ENCODE peak calls at places on chromosome 2, in ten cellular contexts. F is prostate gland, X is GM12878, H is K562, T is transverse colon, Z is stomach, Q is HepG2, U is GM23338, B is H1, E is Panc1. Y is an unnamed sample. For H3K4me1, the result is how much of the 10 kb centered on the place peaks cover.

GRCh38 chr2:177545981-177546600 is 153.5 kb downstream of the AGPS start:
- DNase-seq in Q (no peak), X (no peak), E (no peak), H (no peak), T (no peak), Z (no peak), U (peak), F (no peak), B (no peak), Y (no peak)

GRCh38 chr2:233153146-233153798 is 93.1 kb downstream of the INPP5D start:
- DNase-seq in B (no peak), F (no peak), H (no peak), Q (no peak), X (no peak), E (no peak), Z (no peak), T (no peak), U (no peak), Y (no peak)

GRCh38 chr2:74893332-74893731 is 59.4 kb downstream of the HK2 start:
- DNase-seq in X (no peak), U (no peak), H (no peak), Z (no peak), T (no peak), F (no peak), Q (no peak), E (peak), B (no peak), Y (no peak)

GRCh38 chr2:118969734-118970395 is 27.9 kb downstream of the MARCO start:
- DNase-seq in U (no peak), Q (no peak), H (no peak), Z (no peak), T (no peak), B (no peak), E (no peak), X (no peak), F (no peak), Y (no peak)

GRCh38 chr2:202102425-202103005 is 29.5 kb downstream of the KIAA2012 start:
- DNase-seq in Z (no peak), T (no peak), U (no peak), F (no peak), Q (no peak), H (no peak), E (no peak), X (no peak), B (no peak), Y (no peak)

GRCh38 chr2:28348149-28348567 is 44.5 kb upstream of the FOSL2 start:
- DNase-seq in U (no peak), T (no peak), X (no peak), Z (no peak), Q (no peak), H (no peak), F (no peak), E (no peak), B (no peak), Y (peak)

GRCh38 chr2:111946294-111947114 is 48.1 kb downstream of the MERTK start:
- DNase-seq in H (no peak), X (no peak), U (peak), F (peak), T (peak), Z (peak), E (no peak), B (no peak), Q (peak), Y (peak)

GRCh38 chr2:237269121-237269875 is 144.7 kb downstream of the COL6A3 start:
- DNase-seq in U (no peak), F (no peak), H (no peak), X (no peak), B (no peak), Q (no peak), T (no peak), Z (no peak), E (no peak), Y (no peak)

GRCh38 chr2:203612246-203612645 is 77.1 kb upstream of the RAPH1 start:
- DNase-seq in Q (no peak), F (no peak), X (no peak), B (no peak), U (no peak), Z (no peak), T (no peak), H (no peak), E (no peak), Y (no peak)

GRCh38 chr2:1707771-1708351 is 36.5 kb downstream of the PXDN start:
- DNase-seq in Q (no peak), F (peak), H (no peak), X (no peak), T (peak), U (peak), E (no peak), Z (no peak), B (peak), Y (peak)

GRCh38 chr2:105437708-105438103 is 38.9 kb upstream of the FHL2 start:
- DNase-seq in Q (no peak), F (no peak), T (no peak), B (no peak), E (no peak), Z (no peak), U (no peak), X (no peak), H (no peak), Y (no peak)

GRCh38 chr2:164717000-164717597 is 95.8 kb upstream of the GRB14 start:
- DNase-seq in X (no peak), T (no peak), Q (peak), U (peak), F (no peak), E (no peak), H (no peak), Z (no peak), B (no peak), Y (no peak)

GRCh38 chr2:140597836-140598235 is 1533.0 kb downstream of the LRP1B start:
- DNase-seq in X (no peak), E (no peak), Q (no peak), B (no peak), U (peak), Z (no peak), T (no peak), H (no peak), F (no peak), Y (no peak)

GRCh38 chr2:120305296-120305695 is 40.6 kb upstream of the INHBB start:
- DNase-seq in F (peak), B (no peak), Q (peak), Z (peak), U (peak), H (peak), T (no peak), X (no peak), E (no peak), Y (no peak)

GRCh38 chr2:212001280-212001679 is 537.3 kb downstream of the ERBB4 start:
- DNase-seq in Z (no peak), F (no peak), B (no peak), T (no peak), H (no peak), X (no peak), U (no peak), E (no peak), Q (no peak), Y (no peak)

GRCh38 chr2:12769492-12770105 is 52.9 kb downstream of the TRIB2 start:
- DNase-seq in X (no peak), B (no peak), H (no peak), U (peak), F (no peak), T (no peak), Q (no peak), E (no peak), Z (no peak), Y (peak)

GRCh38 chr2:200616193-200616592 is 30.4 kb downstream of the AOX1 start:
- DNase-seq in H (no peak), F (no peak), Q (no peak), Z (no peak), T (no peak), X (no peak), E (no peak), U (no peak), B (no peak), Y (no peak)

GRCh38 chr2:157747695-157748370 is 119.2 kb upstream of the ACVR1C start:
- DNase-seq in E (no peak), Q (no peak), X (peak), U (no peak), Z (no peak), H (no peak), B (no peak), T (no peak), F (no peak), Y (peak)

GRCh38 chr2:99694331-99694730 is 204.5 kb upstream of the REV1 start:
- DNase-seq in E (no peak), T (no peak), H (no peak), U (no peak), B (no peak), Z (no peak), F (no peak), Q (no peak), X (no peak), Y (no peak)

GRCh38 chr2:38237311-38237710 is 139.8 kb downstream of the ATL2 start:
- DNase-seq in X (no peak), F (no peak), E (no peak), H (no peak), B (no peak), Q (no peak), Z (no peak), U (no peak), T (no peak), Y (no peak)

GRCh38 chr2:106990307-106990706 is 104.3 kb upstream of the ST6GAL2 start:
- DNase-seq in Z (no peak), F (no peak), B (no peak), T (no peak), H (no peak), E (no peak), U (no peak), Q (no peak), X (no peak), Y (no peak)

GRCh38 chr2:233244818-233245217 is 6.7 kb upstream of the ATG16L1 start:
- DNase-seq in T (no peak), B (no peak), X (no peak), U (no peak), Z (no peak), F (no peak), E (no peak), Q (no peak), H (no peak), Y (no peak)

GRCh38 chr2:70919672-70920366 is 15.9 kb upstream of the ATP6V1B1 start:
- DNase-seq in E (peak), H (peak), X (no peak), F (peak), Q (peak), U (peak), B (peak), T (peak), Z (peak), Y (peak)

GRCh38 chr2:88836351-88836750 is 144.9 kb downstream of the RPIA start:
- DNase-seq in B (no peak), X (no peak), E (no peak), F (no peak), Z (no peak), U (no peak), Q (no peak), H (no peak), T (no peak), Y (no peak)

GRCh38 chr2:8999802-9000201 is 3.7 kb downstream of the MBOAT2 start:
- DNase-seq in Z (no peak), U (no peak), Q (no peak), E (no peak), B (no peak), T (no peak), X (no peak), F (no peak), H (no peak), Y (no peak)

GRCh38 chr2:64562148-64562784 is 38.1 kb downstream of the AFTPH start:
- DNase-seq in E (no peak), H (no peak), F (no peak), B (no peak), Z (no peak), X (no peak), U (peak), T (no peak), Q (peak), Y (no peak)

GRCh38 chr2:22579341-22579740 is 805.6 kb upstream of the KLHL29 start:
- DNase-seq in X (no peak), Z (no peak), E (no peak), F (no peak), T (no peak), Q (no peak), B (no peak), H (no peak), U (no peak), Y (no peak)

GRCh38 chr2:217433522-217433921 is 569.3 kb downstream of the TNS1 start:
- DNase-seq in X (no peak), F (no peak), T (no peak), U (peak), B (no peak), H (no peak), E (no peak), Z (no peak), Q (no peak), Y (no peak)

GRCh38 chr2:28709101-28709500 is 42.5 kb upstream of the PPP1CB start:
- DNase-seq in H (no peak), B (no peak), U (no peak), F (peak), E (no peak), T (peak), X (no peak), Z (peak), Q (peak), Y (no peak)

GRCh38 chr2:27024188-27024587 is 8.6 kb upstream of the TMEM214 start:
- DNase-seq in B (peak), Q (no peak), U (peak), T (no peak), Z (no peak), F (no peak), X (no peak), H (no peak), E (no peak), Y (no peak)

GRCh38 chr2:43169987-43170732 is 56.2 kb downstream of the ZFP36L2 start:
- DNase-seq in F (no peak), H (peak), Z (peak), Q (no peak), T (peak), U (peak), X (no peak), B (no peak), E (no peak), Y (no peak)

GRCh38 chr2:176493221-176493825 is 224.1 kb downstream of the MTX2 start:
- DNase-seq in Z (no peak), T (no peak), F (no peak), E (no peak), B (no peak), H (no peak), Q (no peak), U (no peak), X (no peak), Y (no peak)

GRCh38 chr2:235170536-235171510 is 219.0 kb downstream of the SH3BP4 start:
- DNase-seq in U (peak), B (peak), Z (no peak), Q (no peak), H (no peak), E (no peak), T (peak), X (no peak), F (no peak), Y (no peak)

GRCh38 chr2:27398962-27399361 is 10.4 kb downstream of the PPM1G start:
- DNase-seq in Z (no peak), H (no peak), F (no peak), Q (no peak), U (no peak), T (no peak), X (no peak), B (no peak), E (no peak), Y (no peak)

GRCh38 chr2:179218848-179219594 is 45.6 kb downstream of the SESTD1 start:
- DNase-seq in B (peak), U (peak), E (peak), H (peak), Q (peak), F (peak), Z (peak), T (peak), X (peak), Y (peak)

GRCh38 chr2:46116616-46117015 is 180.6 kb upstream of the EPAS1 start:
- DNase-seq in X (no peak), H (no peak), Q (no peak), F (no peak), U (no peak), E (no peak), B (no peak), Z (no peak), T (no peak), Y (no peak)

GRCh38 chr2:237759176-237759575 is 39.4 kb upstream of the RBM44 start:
- DNase-seq in T (no peak), X (no peak), F (no peak), Z (no peak), E (no peak), Q (no peak), B (no peak), H (no peak), U (no peak), Y (no peak)

GRCh38 chr2:82172483-82172882 is 1867.9 kb upstream of the LRRTM1 start:
- DNase-seq in U (no peak), Q (no peak), E (no peak), H (no peak), T (no peak), Z (no peak), X (no peak), F (no peak), B (no peak), Y (no peak)
- TF ChIP-seq POLR2AphosphoS5 in U (no peak), Q (no peak), E (no peak), H (no peak), T (no peak), Z (no peak), X (no peak), F (no peak), B (no peak), Y (no peak)

GRCh38 chr2:196338440-196338839 is 167.1 kb upstream of the STK17B start:
- DNase-seq in U (no peak), E (no peak), X (no peak), F (no peak), T (no peak), B (no peak), Q (no peak), Z (no peak), H (no peak), Y (no peak)

GRCh38 chr2:196336715-196337617 is 165.6 kb upstream of the STK17B start:
- DNase-seq in E (no peak), T (peak), F (no peak), U (peak), Q (peak), Z (no peak), B (no peak), H (peak), X (peak), Y (no peak)

GRCh38 chr2:196335238-196335637 is 163.9 kb upstream of the STK17B start:
- DNase-seq in B (peak), X (no peak), F (no peak), T (no peak), E (peak), Z (no peak), U (peak), H (no peak), Q (no peak), Y (no peak)

GRCh38 chr2:196336206-196336605 is 164.8 kb upstream of the STK17B start:
- DNase-seq in B (no peak), Z (no peak), X (no peak), T (no peak), H (no peak), Q (no peak), U (no peak), E (no peak), F (no peak), Y (no peak)

DNA sequence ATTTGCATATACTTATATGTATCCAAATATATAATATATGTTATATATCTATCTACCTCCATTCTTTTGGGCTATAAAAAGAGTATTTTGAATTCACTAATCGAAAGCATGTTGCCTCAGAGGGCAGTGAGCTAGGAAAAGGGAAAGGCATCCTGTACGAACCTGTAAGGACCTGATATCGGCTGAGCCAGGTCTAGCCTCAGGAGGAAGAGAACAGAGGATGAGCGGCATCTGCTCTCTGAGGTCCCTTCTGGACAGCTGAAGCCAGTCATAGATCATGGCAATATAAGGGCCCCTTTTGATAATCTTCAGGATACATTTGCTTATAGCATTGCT is 166.2 kb upstream of the STK17B start:
- DNase-seq in E (no peak), X (no peak), U (peak), F (no peak), B (no peak), Q (no peak), T (no peak), Z (no peak), H (no peak), Y (no peak)
- H3K4me1 ChIP-seq in E (under half), X (under half), U (under half), F (under half), B (under half), Q (under half), T (under half), Z (under half), H (under half), Y (under half)

DNA sequence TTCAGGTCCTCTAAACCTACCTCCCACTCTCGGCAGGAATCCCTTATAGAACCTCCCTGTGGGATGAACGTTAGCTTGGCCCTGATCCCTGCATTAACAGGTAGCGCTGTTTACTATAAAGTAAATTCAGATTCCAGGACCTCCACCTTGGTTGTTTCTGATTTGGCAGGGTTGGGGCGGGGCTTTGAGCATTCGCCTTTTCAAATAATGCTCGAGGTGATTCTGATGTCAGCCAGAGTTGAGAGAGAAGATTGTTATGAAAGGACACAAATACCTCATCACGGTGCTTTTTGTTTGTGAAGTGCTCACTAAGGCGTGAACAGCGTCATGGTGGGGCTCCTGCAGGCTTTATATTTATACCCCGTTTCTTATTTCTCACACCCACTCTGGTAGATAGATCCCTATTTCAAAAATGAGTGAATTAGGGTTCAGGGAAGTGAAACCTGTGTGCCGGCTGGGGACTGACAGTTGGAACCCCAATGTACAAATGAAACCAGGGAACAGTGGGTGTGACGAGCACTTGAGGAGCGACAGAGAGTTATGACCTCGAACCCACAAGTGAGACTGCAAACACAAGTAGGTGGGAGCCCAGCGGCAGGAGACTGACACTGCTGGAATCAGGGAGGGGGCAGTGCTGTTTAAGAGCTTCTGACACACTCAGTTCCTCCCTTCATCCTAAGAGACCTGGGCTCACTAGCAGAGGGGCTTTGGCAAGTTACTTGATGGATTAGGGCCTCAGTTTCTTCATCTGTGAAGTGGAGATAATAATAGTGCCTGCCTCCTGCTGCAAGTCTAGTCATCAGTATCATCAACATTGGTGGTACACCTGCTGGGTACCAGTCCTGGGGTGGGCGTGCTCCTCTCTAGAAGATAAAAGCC is 14.3 kb upstream of the CXCR4 start:
- DNase-seq in H (no peak), Q (no peak), E (no peak), T (peak), U (no peak), B (no peak), Z (peak), F (no peak), X (peak), Y (no peak)
- TF ChIP-seq CTCF in H (no peak), Q (no peak), E (no peak), T (no peak), U (no peak), B (no peak), Z (no peak), F (no peak), X (no peak), Y (no peak)

DNA sequence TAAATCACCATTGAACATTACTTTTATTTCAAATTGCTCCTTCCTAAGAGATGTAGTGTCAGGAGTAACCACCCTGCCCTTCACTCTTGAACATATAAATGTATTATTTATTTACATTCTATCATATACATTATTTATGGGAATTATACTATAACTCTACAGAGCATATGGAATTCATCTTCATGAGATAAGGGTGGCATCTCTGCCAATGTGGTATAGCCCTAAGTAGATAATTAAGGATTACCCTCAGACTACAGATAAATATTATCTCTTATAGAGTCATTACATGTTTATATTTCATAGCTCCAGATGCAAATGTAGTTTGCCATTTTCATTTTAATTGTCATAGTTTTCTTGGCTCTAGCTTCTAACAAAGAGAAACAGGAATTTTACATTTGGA is 17.3 kb downstream of the MEIS1 start:
- DNase-seq in B (no peak), Z (no peak), E (no peak), H (no peak), X (no peak), Q (no peak), U (no peak), T (no peak), F (no peak), Y (no peak)
- TF ChIP-seq POLR2AphosphoS5 in B (no peak), Z (no peak), E (no peak), H (no peak), X (no peak), Q (no peak), U (no peak), T (no peak), F (no peak), Y (no peak)

GRCh38 chr2:191835100-191835499 is 11.8 kb downstream of the CAVIN2 start:
- DNase-seq in U (no peak), E (no peak), F (no peak), X (no peak), Z (no peak), B (no peak), H (no peak), T (no peak), Q (no peak), Y (no peak)
- H3K4me1 ChIP-seq in U (under half), E (under half), F (under half), X (under half), Z (under half), B (under half), H (half or more), T (under half), Q (under half), Y (under half)

GRCh38 chr2:109204412-109204811 is 75.4 kb downstream of the SH3RF3 start:
- DNase-seq in H (no peak), B (no peak), X (no peak), E (no peak), T (no peak), Q (no peak), Z (no peak), U (no peak), F (no peak), Y (no peak)
- TF ChIP-seq CTCF in H (no peak), B (no peak), X (no peak), E (no peak), T (no peak), Q (no peak), Z (no peak), U (no peak), F (no peak), Y (no peak)

GRCh38 chr2:96140941-96141623 is 2.8 kb upstream of the ASTL start:
- DNase-seq in B (no peak), F (no peak), X (no peak), U (no peak), Z (no peak), H (no peak), E (no peak), Q (no peak), T (no peak), Y (no peak)
- TF ChIP-seq POLR2AphosphoS5 in B (no peak), F (no peak), X (peak), U (no peak), Z (no peak), H (no peak), E (no peak), Q (no peak), T (no peak), Y (no peak)

Y was measured in sigmoid colon.